ENCODE peak calls at places on chromosomes 5 and 9, in ten cellular contexts. C is mucosa of descending colon, L is psoas muscle, J is heart right ventricle, P is stomach, G is OCI-LY7, B is PC-9, O is HCT116, Y is ovary, V is neural progenitor cell. Z is an unnamed sample.

GRCh38 chr5:124841829-124842712 is 95.6 kb upstream of the ZNF608 start:
- DNase-seq in C (no peak), B (peak; percentile 82), V (no peak), P (no peak), G (no peak), J (peak; percentile 24), L (no peak), Y (no peak), O (no peak), Z (no peak)

GRCh38 chr5:150519560-150519945 is 11.6 kb downstream of the NDST1 start:
- DNase-seq in O (no peak), P (no peak), G (no peak), C (no peak), B (no peak), J (no peak), L (no peak), V (no peak), Y (no peak), Z (no peak)

GRCh38 chr9:95629585-95629984 is 112.8 kb upstream of the PTCH1 start:
- DNase-seq in L (no peak), O (no peak), B (no peak), G (no peak), C (no peak), P (no peak), J (no peak), Y (no peak), V (no peak), Z (no peak)

GRCh38 chr5:79932510-79933504 is 58.3 kb downstream of the MTX3 start:
- DNase-seq in V (no peak), O (no peak), B (no peak), L (peak; percentile 33), P (no peak), Y (no peak), G (no peak), J (no peak), C (no peak), Z (no peak)

GRCh38 chr9:76136986-76137385 is 246.5 kb downstream of the PCSK5 start:
- DNase-seq in L (no peak), G (no peak), P (no peak), Y (peak; percentile 33), V (no peak), B (peak; percentile 57), J (no peak), O (peak; percentile 24), C (no peak), Z (no peak)

GRCh38 chr9:126962336-126962735 is 47.8 kb downstream of the RALGPS1 start:
- DNase-seq in L (no peak), G (no peak), V (no peak), B (no peak), C (no peak), O (no peak), J (no peak), Y (no peak), P (no peak), Z (no peak)

GRCh38 chr9:6086006-6086655 is 70.7 kb upstream of the RANBP6 start:
- DNase-seq in P (no peak), C (no peak), L (no peak), O (no peak), B (no peak), J (no peak), G (peak; percentile 60), V (no peak), Y (no peak), Z (no peak)

GRCh38 chr9:35000535-35001284 is 11.2 kb downstream of the DNAJB5 start:
- DNase-seq in G (no peak), J (no peak), B (no peak), O (no peak), C (no peak), V (no peak), L (no peak), P (no peak), Y (no peak), Z (no peak)

GRCh38 chr5:105978011-105978410 is 1692.7 kb downstream of the EFNA5 start:
- DNase-seq in G (no peak), J (no peak), C (no peak), V (no peak), P (no peak), Y (no peak), O (no peak), L (no peak), B (no peak), Z (no peak)

GRCh38 chr9:93520523-93520922 is 55.9 kb upstream of the PHF2 start:
- DNase-seq in V (no peak), C (no peak), O (no peak), L (no peak), B (no peak), J (no peak), Y (no peak), G (peak; percentile 33), P (no peak), Z (no peak)

GRCh38 chr9:34219421-34219820 is 40.6 kb downstream of the UBAP1 start:
- DNase-seq in B (no peak), Y (no peak), G (no peak), P (no peak), L (no peak), V (no peak), O (no peak), J (no peak), C (no peak), Z (no peak)

GRCh38 chr5:39274388-39275085 is 55.2 kb upstream of the FYB1 start:
- DNase-seq in V (no peak), Y (no peak), J (no peak), O (no peak), L (no peak), B (no peak), P (no peak), C (no peak), G (peak; percentile 11), Z (peak; percentile 18)

GRCh38 chr5:7425830-7426229 is 29.9 kb downstream of the ADCY2 start:
- DNase-seq in P (no peak), B (no peak), C (no peak), V (no peak), L (no peak), J (no peak), O (no peak), Y (no peak), G (no peak), Z (no peak)

DNA sequence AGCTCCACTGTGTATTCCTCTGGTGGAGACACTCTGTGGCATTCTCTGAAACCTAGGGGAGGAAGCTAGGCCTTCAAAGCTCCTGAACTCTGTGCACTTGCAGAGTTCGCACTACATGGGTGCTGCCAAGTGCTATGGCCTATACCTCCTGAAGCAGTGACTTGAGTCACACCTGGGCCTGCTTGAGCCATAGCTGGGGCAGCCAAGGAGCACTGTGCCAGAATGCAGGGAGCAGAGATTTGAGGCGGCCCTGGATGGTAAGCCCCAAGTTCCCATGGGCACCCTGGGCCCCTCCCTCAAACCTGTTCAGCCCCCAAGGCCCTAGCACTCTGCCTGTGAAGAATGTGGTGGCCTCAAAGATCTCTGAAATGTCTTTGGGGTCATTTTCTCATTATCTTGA is 212.9 kb downstream of the SPATA31A6 start:
- DNase-seq in J (no peak), Y (no peak), P (no peak), B (no peak), C (no peak), V (no peak), G (no peak), L (no peak), O (no peak), Z (no peak)
- TF ChIP-seq CTCF in J (no peak), Y (no peak), P (no peak), B (no peak), C (no peak), V (no peak), G (no peak), L (no peak), O (no peak), Z (no peak)

GRCh38 chr9:136833381-136834142 is 8.7 kb upstream of the AJM1 start:
- DNase-seq in O (no peak), P (no peak), J (no peak), Y (no peak), V (no peak), G (no peak), B (no peak), L (no peak), C (no peak), Z (no peak)
- H3K36me3 ChIP-seq in O (peaks cover 3% of the 10 kb centered on the region), P (peaks cover 91% of the 10 kb centered on the region), J (peaks cover 71% of the 10 kb centered on the region), Y (no peaks in the 10 kb centered on the region), V (no peaks in the 10 kb centered on the region), G (peaks cover 67% of the 10 kb centered on the region), B (no peaks in the 10 kb centered on the region), L (no peaks in the 10 kb centered on the region), C (no peaks in the 10 kb centered on the region), Z (peaks cover 37% of the 10 kb centered on the region)

DNA sequence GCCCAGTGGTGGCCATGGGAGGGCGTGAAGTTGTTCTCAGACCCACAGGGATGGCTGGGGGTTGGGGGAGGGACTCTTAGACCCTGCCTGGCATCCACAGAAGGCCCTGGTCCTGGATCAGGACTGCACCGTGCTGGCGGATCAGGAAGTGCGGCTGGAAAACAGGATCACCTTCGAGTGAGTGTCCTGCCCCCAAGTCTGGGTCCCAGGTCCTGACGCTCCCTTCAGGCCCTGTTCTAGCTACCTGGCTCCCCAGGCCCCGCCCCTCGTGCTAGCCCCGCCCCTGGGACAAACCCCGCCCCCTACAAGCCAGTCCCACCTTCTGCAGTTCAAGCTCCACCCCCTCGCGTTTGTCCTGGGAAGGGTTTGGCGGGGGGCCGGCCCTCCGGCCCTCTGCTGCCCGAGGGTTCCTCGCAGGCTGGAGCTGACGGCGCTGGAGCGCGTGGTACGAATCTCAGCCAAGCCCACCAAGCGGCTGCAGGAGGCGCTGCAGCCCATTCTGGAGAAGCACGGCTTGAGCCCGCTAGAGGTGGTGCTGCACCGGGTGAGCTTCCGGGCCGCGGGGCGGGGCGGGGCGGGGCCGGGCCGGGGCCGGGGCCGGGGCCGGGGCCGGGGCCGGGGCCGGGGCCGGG is 12.9 kb downstream of the RGS14 start:
- DNase-seq in V (peak; percentile 99), C (peak; percentile 87), B (peak; percentile 86), O (peak; percentile 94), L (peak; percentile 81), J (peak; percentile 66), Y (peak; percentile 77), P (peak; percentile 89), G (peak; percentile 87), Z (peak; percentile 76)
- TF ChIP-seq CTCF in V (peak; percentile 64), C (peak; percentile 25), B (peak; percentile 66), O (no peak), L (peak; percentile 45), J (peak; percentile 44), Y (no peak), P (no peak), G (peak; percentile 63), Z (peak; percentile 63)

GRCh38 chr5:149425729-149426128 is 46.6 kb upstream of the IL17B start:
- DNase-seq in C (no peak), O (no peak), J (no peak), P (no peak), G (no peak), L (no peak), Y (no peak), V (no peak), B (no peak), Z (no peak)

GRCh38 chr5:149424371-149425315 is 45.6 kb upstream of the IL17B start:
- DNase-seq in P (no peak), L (no peak), V (no peak), C (no peak), Y (no peak), G (no peak), B (no peak), O (no peak), J (no peak), Z (no peak)

GRCh38 chr5:149427374-149427773 is 48.3 kb upstream of the IL17B start:
- DNase-seq in L (no peak), B (peak; percentile 40), G (no peak), J (no peak), V (no peak), P (no peak), C (no peak), Y (no peak), O (no peak), Z (no peak)

GRCh38 chr5:149428032-149428431 is 48.9 kb upstream of the IL17B start:
- DNase-seq in J (no peak), Y (no peak), L (no peak), G (no peak), B (no peak), O (no peak), C (no peak), P (no peak), V (no peak), Z (no peak)

GRCh38 chr5:149426931-149427330 is 47.8 kb upstream of the IL17B start:
- DNase-seq in L (no peak), O (no peak), C (no peak), V (no peak), J (no peak), G (no peak), B (peak; percentile 69), P (no peak), Y (no peak), Z (no peak)
- H3K36me3 ChIP-seq in L (no peaks in the 10 kb centered on the region), O (no peaks in the 10 kb centered on the region), C (no peaks in the 10 kb centered on the region), V (no peaks in the 10 kb centered on the region), J (peaks cover 61% of the 10 kb centered on the region), G (no peaks in the 10 kb centered on the region), B (no peaks in the 10 kb centered on the region), P (peaks cover 23% of the 10 kb centered on the region), Y (no peaks in the 10 kb centered on the region), Z (no peaks in the 10 kb centered on the region)